ENCODE peak calls at places on chromosomes 13 and 19, in five cellular contexts. U, M, C, O and D are unnamed samples.

GRCh38 chr13:35500071-35500595 is 23.6 kb upstream of the MAB21L1 start:
- DNase-seq in U (no peak), M (no peak), C (peak), O (no peak), D (no peak)

GRCh38 chr13:113317031-113317430 is 20.0 kb downstream of the LAMP1 start:
- DNase-seq in U (no peak), M (no peak), C (no peak), O (no peak), D (no peak)

GRCh38 chr13:31530883-31531282 is 208.4 kb upstream of the RXFP2 start:
- DNase-seq in U (no peak), M (no peak), C (no peak), O (no peak), D (no peak)

GRCh38 chr19:50803633-50804419 is 13.6 kb downstream of the ACP4 start:
- DNase-seq in U (peak), M (no peak), C (no peak), O (no peak), D (no peak)

GRCh38 chr19:7869453-7869909 is 4.7 kb downstream of the PRR36 start:
- DNase-seq in U (peak), M (peak), C (no peak), O (peak), D (peak)

GRCh38 chr19:8363803-8364771 is at the start of gene ANGPTL4:
- DNase-seq in U (peak), M (peak), C (peak), O (peak), D (peak)

GRCh38 chr13:42707003-42707402 is 74.4 kb upstream of the FAM216B start:
- DNase-seq in U (no peak), M (no peak), C (no peak), O (peak), D (no peak)

GRCh38 chr13:60591348-60591747 is 194.3 kb downstream of the TDRD3 start:
- DNase-seq in U (no peak), M (no peak), C (no peak), O (peak), D (no peak)

GRCh38 chr13:33940256-33940655 is 122.3 kb downstream of the RFC3 start:
- DNase-seq in U (no peak), M (no peak), C (no peak), O (no peak), D (no peak)

GRCh38 chr13:80249906-80250513 is 90.9 kb downstream of the SPRY2 start:
- DNase-seq in U (no peak), M (no peak), C (no peak), O (no peak), D (no peak)

GRCh38 chr13:101698400-101698799 is 245.9 kb downstream of the ITGBL1 start:
- DNase-seq in U (no peak), M (no peak), C (no peak), O (peak), D (no peak)

GRCh38 chr19:12769689-12770088 is 5.7 kb downstream of the HOOK2 start:
- DNase-seq in U (no peak), M (peak), C (no peak), O (no peak), D (peak)

GRCh38 chr13:93398167-93398566 is 171.6 kb downstream of the GPC6 start:
- DNase-seq in U (peak), M (no peak), C (no peak), O (peak), D (no peak)

GRCh38 chr13:29771247-29771646 is 79.2 kb downstream of the UBL3 start:
- DNase-seq in U (peak), M (peak), C (peak), O (peak), D (no peak)

GRCh38 chr13:39251340-39251739 is 213.1 kb downstream of the NHLRC3 start:
- DNase-seq in U (no peak), M (no peak), C (no peak), O (no peak), D (no peak)

GRCh38 chr13:39250440-39250839 is 212.2 kb downstream of the NHLRC3 start:
- DNase-seq in U (no peak), M (no peak), C (no peak), O (no peak), D (no peak)

GRCh38 chr13:39244561-39245230 is 206.4 kb downstream of the NHLRC3 start:
- DNase-seq in U (no peak), M (no peak), C (no peak), O (no peak), D (no peak)

GRCh38 chr13:39249971-39250370 is 211.7 kb downstream of the NHLRC3 start:
- DNase-seq in U (no peak), M (no peak), C (no peak), O (no peak), D (no peak)

DNA sequence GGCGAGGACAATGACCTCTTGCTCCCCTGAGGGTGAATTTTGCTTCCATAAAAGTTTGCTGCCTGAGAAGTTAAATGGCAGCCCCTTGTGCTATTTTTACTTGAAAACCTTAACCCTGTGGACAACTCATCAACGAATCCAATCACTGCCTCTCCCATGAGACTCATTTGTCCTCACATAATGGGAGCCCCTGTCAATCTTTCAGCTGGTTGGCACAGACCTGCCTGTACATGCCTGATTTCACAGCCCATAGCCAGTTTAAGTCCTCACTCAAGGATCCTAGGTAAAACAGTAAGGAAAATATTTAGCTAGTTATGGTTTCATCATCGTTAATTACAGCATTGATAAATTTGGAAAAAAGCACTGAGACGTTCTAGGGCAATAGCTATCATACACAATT is 207.4 kb downstream of the NHLRC3 start:
- DNase-seq in U (no peak), M (no peak), C (no peak), O (no peak), D (no peak)
- H4K8ac ChIP-seq in U (no peak), M (no peak), C (no peak), O (no peak), D (no peak)

GRCh38 chr19:28609944-28610343 is 603.0 kb downstream of the UQCRFS1 start:
- DNase-seq in U (no peak), M (no peak), C (no peak), O (no peak), D (no peak)

GRCh38 chr19:28608292-28608691 is 604.7 kb downstream of the UQCRFS1 start:
- DNase-seq in U (no peak), M (no peak), C (no peak), O (no peak), D (no peak)

GRCh38 chr19:28612275-28612769 is 600.6 kb downstream of the UQCRFS1 start:
- DNase-seq in U (no peak), M (peak), C (no peak), O (no peak), D (no peak)

GRCh38 chr19:28609091-28609755 is 603.7 kb downstream of the UQCRFS1 start:
- DNase-seq in U (no peak), M (no peak), C (no peak), O (no peak), D (no peak)

GRCh38 chr19:28610731-28611130 is 602.2 kb downstream of the UQCRFS1 start:
- DNase-seq in U (no peak), M (no peak), C (no peak), O (no peak), D (no peak)
- H4K8ac ChIP-seq in U (no peak), M (no peak), C (no peak), O (no peak), D (no peak)

GRCh38 chr19:38683393-38684077 is 36.1 kb downstream of the ACTN4 start:
- DNase-seq in U (peak), M (peak), C (no peak), O (peak), D (peak)

GRCh38 chr19:38679839-38680238 is 32.4 kb downstream of the ACTN4 start:
- DNase-seq in U (peak), M (no peak), C (no peak), O (peak), D (no peak)

GRCh38 chr19:38682872-38683392 is 35.5 kb downstream of the ACTN4 start:
- DNase-seq in U (peak), M (no peak), C (no peak), O (no peak), D (no peak)

GRCh38 chr19:38684078-38684861 is 36.8 kb downstream of the ACTN4 start:
- DNase-seq in U (peak), M (peak), C (no peak), O (peak), D (peak)

GRCh38 chr19:38682195-38682867 is 34.9 kb downstream of the ACTN4 start:
- DNase-seq in U (no peak), M (no peak), C (no peak), O (no peak), D (no peak)
- H4K8ac ChIP-seq in U (peak), M (no peak), C (no peak), O (peak), D (no peak)

DNA sequence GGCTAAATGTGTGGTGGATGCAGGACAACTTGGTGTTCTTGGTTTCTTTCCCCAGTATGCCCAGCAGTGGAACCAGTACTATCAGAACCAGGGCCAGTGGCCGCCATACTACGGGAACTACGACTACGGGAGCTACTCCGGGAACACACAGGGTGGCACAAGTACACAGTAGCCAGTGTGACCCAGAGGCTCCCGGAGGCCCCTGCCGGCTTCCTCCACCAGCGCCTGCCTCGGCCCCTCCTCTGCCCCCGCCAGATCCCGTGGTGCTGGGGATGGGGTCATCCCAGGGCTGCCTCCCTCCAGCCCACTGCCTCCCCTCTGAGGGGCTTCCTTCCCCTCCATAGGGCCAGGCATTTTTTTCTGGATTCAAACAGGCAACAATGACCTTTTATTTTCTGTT is 3.6 kb upstream of the CCDC97 start:
- DNase-seq in U (no peak), M (no peak), C (no peak), O (no peak), D (no peak)
- H4K8ac ChIP-seq in U (no peak), M (no peak), C (no peak), O (no peak), D (no peak)

DNA sequence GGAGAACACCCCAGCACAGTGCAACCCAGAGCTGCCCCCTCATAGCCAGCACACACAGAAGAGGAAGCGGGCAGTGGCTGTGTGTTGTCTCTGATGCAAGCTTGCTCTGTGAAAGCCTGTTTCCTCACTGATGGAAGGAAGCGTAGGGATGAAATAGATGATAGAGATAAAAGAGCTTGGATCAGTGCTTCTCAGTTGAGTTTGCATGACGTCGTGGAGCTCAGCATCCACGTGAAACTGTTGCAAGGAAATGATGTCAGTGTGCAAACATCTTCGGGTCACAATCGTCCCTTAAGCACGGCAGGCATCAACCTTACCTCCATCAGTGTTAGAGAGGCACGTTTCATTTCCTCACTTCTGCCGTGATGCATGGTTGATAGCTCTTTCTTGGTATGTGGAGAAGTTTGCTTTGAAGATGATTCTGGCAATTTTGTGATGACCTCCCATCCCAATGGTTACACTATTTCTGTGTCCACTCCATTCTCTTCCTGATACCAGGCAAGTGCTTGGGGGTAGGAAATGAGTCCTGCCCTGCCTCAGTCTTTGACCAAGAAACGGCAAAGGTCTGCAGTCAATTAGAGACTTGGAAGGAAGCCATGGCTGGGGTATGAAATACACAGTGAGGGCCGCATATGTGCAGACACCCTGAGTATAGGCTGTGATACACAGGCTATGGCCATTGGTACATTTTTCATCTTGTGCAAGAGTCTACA is 183.0 kb downstream of the ZNF536 start:
- DNase-seq in U (no peak), M (peak), C (no peak), O (no peak), D (no peak)
- H4K8ac ChIP-seq in U (no peak), M (no peak), C (no peak), O (no peak), D (no peak)

GRCh38 chr13:111393221-111393790 is 72.9 kb downstream of the TEX29 start:
- DNase-seq in U (no peak), M (peak), C (no peak), O (no peak), D (no peak)
- H4K8ac ChIP-seq in U (no peak), M (no peak), C (no peak), O (no peak), D (no peak)